ENCODE peak calls at places on chromosomes 5 and 9, in eight cellular contexts. One of them, this sample, is unnamed.

GRCh38 chr5:92372766-92373165 is 989.6 kb upstream of the ARRDC3 start:
- DNase-seq in neural crest cell: no peak
- DNase-seq in epithelial cell of esophagus: peak
- DNase-seq in PC-3: peak
- DNase-seq in Calu3: no peak
- DNase-seq in kidney: no peak
- DNase-seq in cardiac muscle cell: no peak
- DNase-seq in WTC11: no peak
- DNase-seq in this sample: no peak

GRCh38 chr5:126003309-126003708 is 419.9 kb upstream of the GRAMD2B start:
- DNase-seq in cardiac muscle cell: no peak
- DNase-seq in epithelial cell of esophagus: no peak
- DNase-seq in Calu3: no peak
- DNase-seq in kidney: peak
- DNase-seq in WTC11: no peak
- DNase-seq in neural crest cell: no peak
- DNase-seq in PC-3: no peak
- DNase-seq in this sample: no peak

GRCh38 chr9:38421498-38422211 is 2.6 kb downstream of the IGFBPL1 start:
- DNase-seq in cardiac muscle cell: no peak
- DNase-seq in PC-3: no peak
- DNase-seq in epithelial cell of esophagus: no peak
- DNase-seq in neural crest cell: peak
- DNase-seq in kidney: no peak
- DNase-seq in Calu3: no peak
- DNase-seq in WTC11: peak
- DNase-seq in this sample: no peak

GRCh38 chr9:97983524-97984187 is 515 bp downstream of the ANP32B start:
- DNase-seq in Calu3: peak
- DNase-seq in cardiac muscle cell: peak
- DNase-seq in kidney: peak
- DNase-seq in neural crest cell: no peak
- DNase-seq in PC-3: peak
- DNase-seq in epithelial cell of esophagus: peak
- DNase-seq in WTC11: peak
- DNase-seq in this sample: peak

GRCh38 chr9:117448066-117448465 is 33.2 kb upstream of the ASTN2 start:
- DNase-seq in kidney: no peak
- DNase-seq in cardiac muscle cell: no peak
- DNase-seq in WTC11: no peak
- DNase-seq in PC-3: no peak
- DNase-seq in neural crest cell: no peak
- DNase-seq in epithelial cell of esophagus: no peak
- DNase-seq in Calu3: no peak
- DNase-seq in this sample: no peak

GRCh38 chr5:42984307-42984706 is 55.8 kb downstream of the ANXA2R start:
- DNase-seq in neural crest cell: no peak
- DNase-seq in cardiac muscle cell: no peak
- DNase-seq in epithelial cell of esophagus: peak
- DNase-seq in Calu3: peak
- DNase-seq in WTC11: no peak
- DNase-seq in kidney: no peak
- DNase-seq in PC-3: peak
- DNase-seq in this sample: no peak

GRCh38 chr5:107794731-107795130 is 124.0 kb upstream of the EFNA5 start:
- DNase-seq in epithelial cell of esophagus: no peak
- DNase-seq in WTC11: no peak
- DNase-seq in PC-3: no peak
- DNase-seq in kidney: no peak
- DNase-seq in cardiac muscle cell: no peak
- DNase-seq in Calu3: no peak
- DNase-seq in neural crest cell: no peak
- DNase-seq in this sample: no peak

GRCh38 chr9:3337515-3337914 is 188.3 kb downstream of the RFX3 start:
- DNase-seq in cardiac muscle cell: peak
- DNase-seq in WTC11: no peak
- DNase-seq in Calu3: peak
- DNase-seq in neural crest cell: no peak
- DNase-seq in epithelial cell of esophagus: peak
- DNase-seq in kidney: peak
- DNase-seq in PC-3: peak
- DNase-seq in this sample: no peak

GRCh38 chr5:171492781-171493180 is 73.3 kb downstream of the FGF18 start:
- DNase-seq in cardiac muscle cell: no peak
- DNase-seq in neural crest cell: no peak
- DNase-seq in Calu3: no peak
- DNase-seq in kidney: no peak
- DNase-seq in WTC11: no peak
- DNase-seq in PC-3: no peak
- DNase-seq in epithelial cell of esophagus: no peak
- DNase-seq in this sample: no peak

GRCh38 chr9:19127881-19128719 is 808 bp upstream of the PLIN2 start:
- DNase-seq in kidney: peak
- DNase-seq in neural crest cell: peak
- DNase-seq in cardiac muscle cell: no peak
- DNase-seq in Calu3: no peak
- DNase-seq in WTC11: peak
- DNase-seq in epithelial cell of esophagus: no peak
- DNase-seq in PC-3: no peak
- DNase-seq in this sample: no peak

GRCh38 chr9:113876806-113877236 is 712 bp downstream of the ZNF618 start:
- DNase-seq in WTC11: no peak
- DNase-seq in epithelial cell of esophagus: no peak
- DNase-seq in neural crest cell: no peak
- DNase-seq in PC-3: peak
- DNase-seq in kidney: no peak
- DNase-seq in Calu3: no peak
- DNase-seq in cardiac muscle cell: peak
- DNase-seq in this sample: no peak

GRCh38 chr9:15235658-15236057 is 71.4 kb downstream of the TTC39B start:
- DNase-seq in neural crest cell: no peak
- DNase-seq in cardiac muscle cell: no peak
- DNase-seq in epithelial cell of esophagus: no peak
- DNase-seq in PC-3: no peak
- DNase-seq in kidney: no peak
- DNase-seq in Calu3: no peak
- DNase-seq in WTC11: no peak
- DNase-seq in this sample: no peak

GRCh38 chr9:85248514-85249312 is 493.0 kb downstream of the AGTPBP1 start:
- DNase-seq in PC-3: peak
- DNase-seq in cardiac muscle cell: peak
- DNase-seq in neural crest cell: no peak
- DNase-seq in kidney: no peak
- DNase-seq in epithelial cell of esophagus: peak
- DNase-seq in Calu3: no peak
- DNase-seq in WTC11: no peak
- DNase-seq in this sample: no peak

GRCh38 chr9:19378647-19379046 is 1.4 kb downstream of the RPS6 start:
- DNase-seq in kidney: no peak
- DNase-seq in epithelial cell of esophagus: no peak
- DNase-seq in Calu3: no peak
- DNase-seq in cardiac muscle cell: peak
- DNase-seq in PC-3: no peak
- DNase-seq in neural crest cell: no peak
- DNase-seq in WTC11: no peak
- DNase-seq in this sample: no peak

GRCh38 chr9:128936171-128936865 is 11.1 kb downstream of the DOLK start:
- DNase-seq in WTC11: no peak
- DNase-seq in neural crest cell: no peak
- DNase-seq in Calu3: no peak
- DNase-seq in kidney: peak
- DNase-seq in cardiac muscle cell: no peak
- DNase-seq in PC-3: no peak
- DNase-seq in epithelial cell of esophagus: no peak
- DNase-seq in this sample: no peak

GRCh38 chr5:84260939-84261338 is 123.7 kb downstream of the EDIL3 start:
- DNase-seq in epithelial cell of esophagus: no peak
- DNase-seq in PC-3: no peak
- DNase-seq in kidney: no peak
- DNase-seq in cardiac muscle cell: no peak
- DNase-seq in WTC11: no peak
- DNase-seq in neural crest cell: no peak
- DNase-seq in Calu3: no peak
- DNase-seq in this sample: no peak

GRCh38 chr9:107176701-107177100 is 106.4 kb upstream of the RAD23B start:
- DNase-seq in kidney: no peak
- DNase-seq in cardiac muscle cell: no peak
- DNase-seq in PC-3: no peak
- DNase-seq in epithelial cell of esophagus: peak
- DNase-seq in Calu3: no peak
- DNase-seq in WTC11: no peak
- DNase-seq in neural crest cell: no peak
- DNase-seq in this sample: no peak

GRCh38 chr5:130528474-130528873 is 624.2 kb downstream of the CHSY3 start:
- DNase-seq in PC-3: peak
- DNase-seq in WTC11: no peak
- DNase-seq in Calu3: no peak
- DNase-seq in neural crest cell: no peak
- DNase-seq in kidney: no peak
- DNase-seq in cardiac muscle cell: no peak
- DNase-seq in epithelial cell of esophagus: peak
- DNase-seq in this sample: no peak

GRCh38 chr5:88692979-88693932 is 189.7 kb downstream of the MEF2C start:
- DNase-seq in Calu3: peak
- DNase-seq in cardiac muscle cell: no peak
- DNase-seq in epithelial cell of esophagus: peak
- DNase-seq in PC-3: no peak
- DNase-seq in kidney: no peak
- DNase-seq in neural crest cell: no peak
- DNase-seq in WTC11: peak
- DNase-seq in this sample: no peak
- TF ChIP-seq CTCF in Calu3: peak
- TF ChIP-seq CTCF in cardiac muscle cell: no peak
- TF ChIP-seq CTCF in epithelial cell of esophagus: no peak
- TF ChIP-seq CTCF in PC-3: no peak
- TF ChIP-seq CTCF in kidney: no peak
- TF ChIP-seq CTCF in neural crest cell: no peak
- TF ChIP-seq CTCF in WTC11: no peak
- TF ChIP-seq CTCF in this sample: no peak

GRCh38 chr5:158725223-158725825 is 374.4 kb downstream of the EBF1 start:
- DNase-seq in epithelial cell of esophagus: peak
- DNase-seq in PC-3: peak
- DNase-seq in Calu3: no peak
- DNase-seq in neural crest cell: no peak
- DNase-seq in cardiac muscle cell: no peak
- DNase-seq in WTC11: no peak
- DNase-seq in kidney: no peak
- DNase-seq in this sample: no peak
- TF ChIP-seq CTCF in epithelial cell of esophagus: no peak
- TF ChIP-seq CTCF in PC-3: peak
- TF ChIP-seq CTCF in Calu3: no peak
- TF ChIP-seq CTCF in neural crest cell: peak
- TF ChIP-seq CTCF in cardiac muscle cell: no peak
- TF ChIP-seq CTCF in WTC11: no peak
- TF ChIP-seq CTCF in kidney: no peak
- TF ChIP-seq CTCF in this sample: no peak

GRCh38 chr5:176548967-176549444 is at the start of gene CDHR2:
- DNase-seq in epithelial cell of esophagus: no peak
- DNase-seq in neural crest cell: no peak
- DNase-seq in Calu3: peak
- DNase-seq in kidney: peak
- DNase-seq in PC-3: no peak
- DNase-seq in cardiac muscle cell: no peak
- DNase-seq in WTC11: no peak
- DNase-seq in this sample: no peak
- TF ChIP-seq CTCF in epithelial cell of esophagus: no peak
- TF ChIP-seq CTCF in neural crest cell: no peak
- TF ChIP-seq CTCF in Calu3: no peak
- TF ChIP-seq CTCF in kidney: no peak
- TF ChIP-seq CTCF in PC-3: no peak
- TF ChIP-seq CTCF in cardiac muscle cell: no peak
- TF ChIP-seq CTCF in WTC11: no peak
- TF ChIP-seq CTCF in this sample: no peak

GRCh38 chr5:116237917-116238502 is 153.2 kb downstream of the COMMD10 start:
- DNase-seq in WTC11: no peak
- DNase-seq in Calu3: no peak
- DNase-seq in cardiac muscle cell: no peak
- DNase-seq in epithelial cell of esophagus: peak
- DNase-seq in PC-3: peak
- DNase-seq in neural crest cell: no peak
- DNase-seq in kidney: no peak
- DNase-seq in this sample: no peak
- TF ChIP-seq CTCF in WTC11: no peak
- TF ChIP-seq CTCF in Calu3: peak
- TF ChIP-seq CTCF in cardiac muscle cell: peak
- TF ChIP-seq CTCF in epithelial cell of esophagus: peak
- TF ChIP-seq CTCF in PC-3: peak
- TF ChIP-seq CTCF in neural crest cell: peak
- TF ChIP-seq CTCF in kidney: no peak
- TF ChIP-seq CTCF in this sample: peak

GRCh38 chr5:113922343-113922742 is 408.8 kb downstream of the YTHDC2 start:
- DNase-seq in Calu3: no peak
- DNase-seq in kidney: no peak
- DNase-seq in neural crest cell: no peak
- DNase-seq in WTC11: no peak
- DNase-seq in cardiac muscle cell: no peak
- DNase-seq in PC-3: no peak
- DNase-seq in epithelial cell of esophagus: peak
- DNase-seq in this sample: no peak

DNA sequence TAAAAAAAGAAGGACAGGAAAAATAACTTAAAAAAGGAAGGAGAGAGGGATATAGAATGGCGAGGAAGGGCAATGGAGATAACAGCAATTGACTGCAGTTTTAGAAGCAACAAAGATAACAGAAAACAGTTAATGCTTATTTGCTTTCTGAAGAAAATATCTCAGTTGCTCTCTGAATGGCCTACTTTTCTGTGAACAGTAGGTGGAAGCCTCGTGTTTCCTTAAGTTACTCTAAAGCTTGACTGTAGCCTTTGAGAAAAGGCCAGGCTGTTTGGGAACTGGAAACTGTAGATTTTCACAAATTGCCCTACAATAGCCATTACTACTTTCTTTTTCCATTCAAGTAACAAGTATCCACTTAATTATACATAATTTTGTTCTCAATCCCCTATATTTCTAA is 404.5 kb downstream of the YTHDC2 start:
- DNase-seq in epithelial cell of esophagus: no peak
- DNase-seq in cardiac muscle cell: no peak
- DNase-seq in Calu3: no peak
- DNase-seq in PC-3: no peak
- DNase-seq in neural crest cell: no peak
- DNase-seq in kidney: no peak
- DNase-seq in WTC11: no peak
- DNase-seq in this sample: no peak
- TF ChIP-seq CTCF in epithelial cell of esophagus: no peak
- TF ChIP-seq CTCF in cardiac muscle cell: no peak
- TF ChIP-seq CTCF in Calu3: no peak
- TF ChIP-seq CTCF in PC-3: no peak
- TF ChIP-seq CTCF in neural crest cell: no peak
- TF ChIP-seq CTCF in kidney: no peak
- TF ChIP-seq CTCF in WTC11: no peak
- TF ChIP-seq CTCF in this sample: no peak

This sample was measured in osteocyte.